ENCODE peak calls at places on chromosomes 4 and X, in seven cellular contexts. One of them, this sample, is unnamed.

GRCh38 chrX:40108084-40108958 is 10.6 kb upstream of the BCOR start:
- DNase-seq in HuH-7: peak
- DNase-seq in left ventricle myocardium superior: peak
- DNase-seq in pancreas: peak
- DNase-seq in fibroblast of pulmonary artery: no peak
- DNase-seq in NCI-H1694: no peak
- DNase-seq in CD4-positive, alpha-beta memory T cell: no peak
- DNase-seq in this sample: peak

GRCh38 chr4:146059153-146059552 is 116.4 kb upstream of the LSM6 start:
- DNase-seq in CD4-positive, alpha-beta memory T cell: no peak
- DNase-seq in HuH-7: no peak
- DNase-seq in fibroblast of pulmonary artery: no peak
- DNase-seq in pancreas: no peak
- DNase-seq in left ventricle myocardium superior: no peak
- DNase-seq in NCI-H1694: no peak
- DNase-seq in this sample: no peak

GRCh38 chrX:650274-650673 is 19.7 kb downstream of the SHOX start:
- DNase-seq in CD4-positive, alpha-beta memory T cell: no peak
- DNase-seq in NCI-H1694: no peak
- DNase-seq in left ventricle myocardium superior: no peak
- DNase-seq in HuH-7: no peak
- DNase-seq in pancreas: no peak
- DNase-seq in fibroblast of pulmonary artery: no peak
- DNase-seq in this sample: no peak

GRCh38 chrX:39835776-39836175 is 262.0 kb downstream of the BCOR start:
- DNase-seq in CD4-positive, alpha-beta memory T cell: no peak
- DNase-seq in NCI-H1694: no peak
- DNase-seq in fibroblast of pulmonary artery: no peak
- DNase-seq in pancreas: no peak
- DNase-seq in left ventricle myocardium superior: no peak
- DNase-seq in HuH-7: no peak
- DNase-seq in this sample: no peak

GRCh38 chrX:152072236-152072635 is 66.1 kb downstream of the MAGEA10 start:
- DNase-seq in CD4-positive, alpha-beta memory T cell: no peak
- DNase-seq in NCI-H1694: no peak
- DNase-seq in HuH-7: no peak
- DNase-seq in pancreas: peak
- DNase-seq in left ventricle myocardium superior: no peak
- DNase-seq in fibroblast of pulmonary artery: peak
- DNase-seq in this sample: no peak

GRCh38 chrX:134406977-134407376 is 53.0 kb upstream of the HPRT1 start:
- DNase-seq in NCI-H1694: no peak
- DNase-seq in HuH-7: no peak
- DNase-seq in CD4-positive, alpha-beta memory T cell: no peak
- DNase-seq in fibroblast of pulmonary artery: no peak
- DNase-seq in left ventricle myocardium superior: no peak
- DNase-seq in pancreas: no peak
- DNase-seq in this sample: peak

GRCh38 chrX:45017946-45018345 is 145.0 kb downstream of the KDM6A start:
- DNase-seq in pancreas: no peak
- DNase-seq in NCI-H1694: no peak
- DNase-seq in CD4-positive, alpha-beta memory T cell: no peak
- DNase-seq in fibroblast of pulmonary artery: no peak
- DNase-seq in left ventricle myocardium superior: no peak
- DNase-seq in HuH-7: no peak
- DNase-seq in this sample: no peak

GRCh38 chr4:5137927-5138326 is 86.6 kb downstream of the STK32B start:
- DNase-seq in left ventricle myocardium superior: no peak
- DNase-seq in pancreas: peak
- DNase-seq in HuH-7: no peak
- DNase-seq in NCI-H1694: no peak
- DNase-seq in fibroblast of pulmonary artery: no peak
- DNase-seq in CD4-positive, alpha-beta memory T cell: no peak
- DNase-seq in this sample: no peak

GRCh38 chr4:56689661-56690060 is 8.6 kb upstream of the HOPX start:
- DNase-seq in NCI-H1694: no peak
- DNase-seq in HuH-7: no peak
- DNase-seq in left ventricle myocardium superior: no peak
- DNase-seq in pancreas: no peak
- DNase-seq in fibroblast of pulmonary artery: no peak
- DNase-seq in CD4-positive, alpha-beta memory T cell: no peak
- DNase-seq in this sample: no peak

GRCh38 chr4:150722908-150723362 is 141.0 kb downstream of the MAB21L2 start:
- DNase-seq in CD4-positive, alpha-beta memory T cell: no peak
- DNase-seq in HuH-7: peak
- DNase-seq in pancreas: peak
- DNase-seq in fibroblast of pulmonary artery: peak
- DNase-seq in NCI-H1694: no peak
- DNase-seq in left ventricle myocardium superior: peak
- DNase-seq in this sample: peak

GRCh38 chrX:68978211-68978780 is 149.5 kb downstream of the EFNB1 start:
- DNase-seq in CD4-positive, alpha-beta memory T cell: no peak
- DNase-seq in pancreas: peak
- DNase-seq in left ventricle myocardium superior: peak
- DNase-seq in HuH-7: no peak
- DNase-seq in NCI-H1694: no peak
- DNase-seq in fibroblast of pulmonary artery: peak
- DNase-seq in this sample: no peak

GRCh38 chrX:26918633-26919032 is 544.5 kb downstream of the PPP4R3C start:
- DNase-seq in fibroblast of pulmonary artery: peak
- DNase-seq in pancreas: no peak
- DNase-seq in HuH-7: no peak
- DNase-seq in NCI-H1694: peak
- DNase-seq in left ventricle myocardium superior: no peak
- DNase-seq in CD4-positive, alpha-beta memory T cell: no peak
- DNase-seq in this sample: peak

GRCh38 chr4:124030038-124030638 is 633.5 kb downstream of the SPRY1 start:
- DNase-seq in HuH-7: no peak
- DNase-seq in pancreas: no peak
- DNase-seq in CD4-positive, alpha-beta memory T cell: no peak
- DNase-seq in left ventricle myocardium superior: peak
- DNase-seq in NCI-H1694: no peak
- DNase-seq in fibroblast of pulmonary artery: no peak
- DNase-seq in this sample: no peak

GRCh38 chr4:137664055-137664405 is 131.7 kb upstream of the PCDH18 start:
- DNase-seq in fibroblast of pulmonary artery: peak
- DNase-seq in NCI-H1694: no peak
- DNase-seq in left ventricle myocardium superior: no peak
- DNase-seq in HuH-7: no peak
- DNase-seq in CD4-positive, alpha-beta memory T cell: no peak
- DNase-seq in pancreas: no peak
- DNase-seq in this sample: no peak

GRCh38 chrX:68146054-68146453 is 287.2 kb downstream of the OPHN1 start:
- DNase-seq in pancreas: no peak
- DNase-seq in NCI-H1694: peak
- DNase-seq in left ventricle myocardium superior: no peak
- DNase-seq in fibroblast of pulmonary artery: peak
- DNase-seq in HuH-7: peak
- DNase-seq in CD4-positive, alpha-beta memory T cell: no peak
- DNase-seq in this sample: peak

GRCh38 chr4:9904976-9905587 is 116.2 kb downstream of the SLC2A9 start:
- DNase-seq in pancreas: no peak
- DNase-seq in CD4-positive, alpha-beta memory T cell: no peak
- DNase-seq in fibroblast of pulmonary artery: peak
- DNase-seq in left ventricle myocardium superior: peak
- DNase-seq in HuH-7: no peak
- DNase-seq in NCI-H1694: no peak
- DNase-seq in this sample: no peak

GRCh38 chrX:110086162-110086915 is 83.4 kb downstream of the TMEM164 start:
- DNase-seq in HuH-7: no peak
- DNase-seq in fibroblast of pulmonary artery: peak
- DNase-seq in pancreas: no peak
- DNase-seq in NCI-H1694: no peak
- DNase-seq in CD4-positive, alpha-beta memory T cell: no peak
- DNase-seq in left ventricle myocardium superior: no peak
- DNase-seq in this sample: no peak

GRCh38 chr4:155077860-155078259 is 130.6 kb upstream of the NPY2R start:
- DNase-seq in left ventricle myocardium superior: no peak
- DNase-seq in fibroblast of pulmonary artery: no peak
- DNase-seq in CD4-positive, alpha-beta memory T cell: no peak
- DNase-seq in HuH-7: no peak
- DNase-seq in pancreas: no peak
- DNase-seq in NCI-H1694: no peak
- DNase-seq in this sample: no peak

GRCh38 chr4:41024556-41025491 is 189.5 kb downstream of the APBB2 start:
- DNase-seq in CD4-positive, alpha-beta memory T cell: no peak
- DNase-seq in pancreas: no peak
- DNase-seq in HuH-7: no peak
- DNase-seq in NCI-H1694: no peak
- DNase-seq in left ventricle myocardium superior: no peak
- DNase-seq in fibroblast of pulmonary artery: no peak
- DNase-seq in this sample: peak

GRCh38 chr4:103204114-103204513 is 6.0 kb upstream of the CENPE start:
- DNase-seq in pancreas: no peak
- DNase-seq in NCI-H1694: no peak
- DNase-seq in left ventricle myocardium superior: no peak
- DNase-seq in CD4-positive, alpha-beta memory T cell: no peak
- DNase-seq in HuH-7: no peak
- DNase-seq in fibroblast of pulmonary artery: peak
- DNase-seq in this sample: peak

GRCh38 chrX:107678957-107679740 is 50.8 kb downstream of the PRPS1 start:
- DNase-seq in CD4-positive, alpha-beta memory T cell: peak
- DNase-seq in HuH-7: no peak
- DNase-seq in fibroblast of pulmonary artery: peak
- DNase-seq in left ventricle myocardium superior: peak
- DNase-seq in NCI-H1694: no peak
- DNase-seq in pancreas: no peak
- DNase-seq in this sample: peak

GRCh38 chr4:55475394-55476243 is 71.1 kb downstream of the CLOCK start:
- DNase-seq in pancreas: no peak
- DNase-seq in fibroblast of pulmonary artery: peak
- DNase-seq in left ventricle myocardium superior: no peak
- DNase-seq in CD4-positive, alpha-beta memory T cell: no peak
- DNase-seq in NCI-H1694: no peak
- DNase-seq in HuH-7: no peak
- DNase-seq in this sample: no peak

GRCh38 chrX:15293471-15293870 is 22.0 kb downstream of the ASB11 start:
- DNase-seq in left ventricle myocardium superior: no peak
- DNase-seq in NCI-H1694: no peak
- DNase-seq in CD4-positive, alpha-beta memory T cell: no peak
- DNase-seq in fibroblast of pulmonary artery: no peak
- DNase-seq in pancreas: no peak
- DNase-seq in HuH-7: no peak
- DNase-seq in this sample: no peak

GRCh38 chr4:3418029-3418762 is 23.6 kb upstream of the HGFAC start:
- DNase-seq in CD4-positive, alpha-beta memory T cell: no peak
- DNase-seq in HuH-7: no peak
- DNase-seq in fibroblast of pulmonary artery: no peak
- DNase-seq in left ventricle myocardium superior: peak
- DNase-seq in pancreas: no peak
- DNase-seq in NCI-H1694: no peak
- DNase-seq in this sample: no peak

GRCh38 chrX:130771230-130771629 is 131.8 kb downstream of the ENOX2 start:
- DNase-seq in NCI-H1694: no peak
- DNase-seq in HuH-7: no peak
- DNase-seq in CD4-positive, alpha-beta memory T cell: no peak
- DNase-seq in pancreas: no peak
- DNase-seq in fibroblast of pulmonary artery: no peak
- DNase-seq in left ventricle myocardium superior: no peak
- DNase-seq in this sample: no peak

GRCh38 chr4:102665527-102665926 is 95.2 kb downstream of the MANBA start:
- DNase-seq in pancreas: no peak
- DNase-seq in CD4-positive, alpha-beta memory T cell: no peak
- DNase-seq in NCI-H1694: no peak
- DNase-seq in fibroblast of pulmonary artery: no peak
- DNase-seq in left ventricle myocardium superior: no peak
- DNase-seq in HuH-7: no peak
- DNase-seq in this sample: no peak

GRCh38 chrX:24153175-24153795 is 3.8 kb downstream of the ZFX start:
- DNase-seq in NCI-H1694: no peak
- DNase-seq in pancreas: no peak
- DNase-seq in fibroblast of pulmonary artery: no peak
- DNase-seq in CD4-positive, alpha-beta memory T cell: peak
- DNase-seq in HuH-7: no peak
- DNase-seq in left ventricle myocardium superior: no peak
- DNase-seq in this sample: peak